ENCODE peak calls at places on chromosome 20, in eight cellular contexts. G is stomach, I is upper lobe of left lung, D is A549, K is breast epithelium, P is heart left ventricle, J is ovary, F is suprapubic skin. V is an unnamed sample. For H3K4me1, the result is how much of the 10 kb centered on the place peaks cover.

GRCh38 chr20:2299301-2299700 is 3.5 kb downstream of the TGM3 start:
- DNase-seq in G (peak), I (peak), D (peak), K (no peak), P (no peak), J (no peak), F (peak), V (peak)

GRCh38 chr20:46800405-46800804 is 91.0 kb downstream of the SLC2A10 start:
- DNase-seq in G (no peak), I (no peak), D (no peak), K (no peak), P (no peak), J (no peak), F (no peak), V (no peak)

GRCh38 chr20:54475334-54476287 is at the start of gene DOK5:
- DNase-seq in G (no peak), I (no peak), D (no peak), K (no peak), P (peak), J (peak), F (no peak), V (peak)

GRCh38 chr20:21096321-21097043 is 9.7 kb downstream of the LINC00237 start:
- DNase-seq in G (no peak), I (peak), D (peak), K (no peak), P (no peak), J (no peak), F (no peak), V (no peak)

GRCh38 chr20:25507385-25508082 is 77.8 kb downstream of the NINL start:
- DNase-seq in G (no peak), I (no peak), D (no peak), K (no peak), P (no peak), J (no peak), F (no peak), V (no peak)

GRCh38 chr20:11411765-11412164 is 505.9 kb upstream of the BTBD3 start:
- DNase-seq in G (no peak), I (no peak), D (no peak), K (no peak), P (no peak), J (no peak), F (no peak), V (no peak)

GRCh38 chr20:2536562-2536986 is at the start of gene TMC2:
- DNase-seq in G (no peak), I (no peak), D (no peak), K (no peak), P (no peak), J (no peak), F (peak), V (no peak)

GRCh38 chr20:9919271-9920014 is 80.6 kb upstream of the PAK5 start:
- DNase-seq in G (no peak), I (no peak), D (no peak), K (no peak), P (no peak), J (no peak), F (no peak), V (no peak)

GRCh38 chr20:57211406-57211805 is 55.0 kb downstream of the BMP7 start:
- DNase-seq in G (no peak), I (no peak), D (no peak), K (no peak), P (no peak), J (no peak), F (no peak), V (no peak)

GRCh38 chr20:44074252-44075151 is 112.5 kb downstream of the JPH2 start:
- DNase-seq in G (peak), I (no peak), D (no peak), K (peak), P (peak), J (no peak), F (peak), V (no peak)

GRCh38 chr20:54132612-54133433 is 41.0 kb downstream of the CYP24A1 start:
- DNase-seq in G (no peak), I (peak), D (peak), K (no peak), P (no peak), J (no peak), F (no peak), V (peak)

GRCh38 chr20:45440424-45440823 is 24.5 kb downstream of the PIGT start:
- DNase-seq in G (no peak), I (no peak), D (no peak), K (no peak), P (no peak), J (no peak), F (no peak), V (no peak)

GRCh38 chr20:24473435-24473834 is 4.0 kb downstream of the SYNDIG1 start:
- DNase-seq in G (no peak), I (no peak), D (peak), K (no peak), P (no peak), J (no peak), F (no peak), V (no peak)

GRCh38 chr20:25247666-25248500 is at the start of gene PYGB:
- DNase-seq in G (peak), I (peak), D (peak), K (peak), P (peak), J (peak), F (peak), V (peak)

GRCh38 chr20:10770753-10771152 is 97.0 kb upstream of the JAG1 start:
- DNase-seq in G (no peak), I (no peak), D (no peak), K (no peak), P (no peak), J (no peak), F (no peak), V (no peak)

GRCh38 chr20:7650481-7650880 is 289.8 kb downstream of the HAO1 start:
- DNase-seq in G (no peak), I (no peak), D (no peak), K (no peak), P (peak), J (no peak), F (no peak), V (no peak)

GRCh38 chr20:19995220-19995863 is 21.8 kb upstream of the NAA20 start:
- DNase-seq in G (no peak), I (no peak), D (peak), K (no peak), P (no peak), J (no peak), F (no peak), V (no peak)

GRCh38 chr20:25327521-25328235 is 63.0 kb downstream of the ABHD12 start:
- DNase-seq in G (no peak), I (no peak), D (no peak), K (no peak), P (no peak), J (no peak), F (no peak), V (no peak)

GRCh38 chr20:49978685-49979029 is 4.1 kb upstream of the SNAI1 start:
- DNase-seq in G (no peak), I (no peak), D (no peak), K (no peak), P (no peak), J (no peak), F (no peak), V (no peak)

GRCh38 chr20:49981218-49982071 is 1.3 kb upstream of the SNAI1 start:
- DNase-seq in G (no peak), I (no peak), D (no peak), K (no peak), P (no peak), J (no peak), F (no peak), V (no peak)

GRCh38 chr20:49979030-49979832 is 3.5 kb upstream of the SNAI1 start:
- DNase-seq in G (peak), I (peak), D (peak), K (no peak), P (no peak), J (peak), F (no peak), V (peak)

GRCh38 chr20:49982072-49982345 is 771 bp upstream of the SNAI1 start:
- DNase-seq in G (no peak), I (no peak), D (no peak), K (no peak), P (no peak), J (no peak), F (no peak), V (no peak)

DNA sequence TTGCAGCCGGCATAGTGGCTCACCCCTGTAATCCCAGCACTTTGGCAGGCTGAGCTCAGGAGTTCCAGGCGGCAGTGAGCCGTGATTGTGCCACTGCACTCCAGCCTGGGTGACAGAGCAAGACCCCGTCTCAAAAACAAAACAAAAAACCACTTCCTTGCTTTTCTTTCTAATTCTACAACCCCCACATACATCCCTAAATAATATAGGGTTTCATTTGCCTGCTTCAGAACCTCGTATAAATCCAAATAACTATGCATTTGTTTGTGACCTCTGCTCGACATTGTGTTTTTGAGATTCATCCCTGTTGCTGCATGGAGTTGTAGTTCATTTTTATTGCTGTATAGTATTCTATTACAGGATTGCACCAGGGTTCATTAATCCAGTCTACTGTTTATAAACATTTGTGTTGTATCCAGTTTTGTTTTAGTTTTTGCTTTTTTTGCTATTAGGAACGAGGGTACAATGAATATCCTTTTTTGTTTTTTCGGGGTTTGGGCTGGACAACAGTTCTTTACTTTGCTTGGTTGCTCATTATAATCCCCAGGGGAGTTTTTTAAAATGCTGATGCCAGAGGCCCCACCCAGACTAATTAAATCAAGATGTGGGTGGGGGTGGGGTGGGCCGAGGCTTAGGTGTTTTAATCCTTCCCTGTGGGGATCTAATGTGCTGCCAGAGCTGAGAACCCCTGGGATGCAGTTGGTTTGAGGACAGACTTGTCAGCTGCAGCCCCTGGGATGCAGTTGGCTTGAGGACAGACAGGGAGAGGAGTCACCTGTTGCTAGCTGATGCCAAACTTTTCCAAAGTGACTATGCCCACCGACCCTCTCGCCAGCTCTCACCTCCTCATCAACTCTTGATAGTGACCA is 2.4 kb upstream of the SNAI1 start:
- DNase-seq in G (no peak), I (no peak), D (no peak), K (no peak), P (no peak), J (no peak), F (no peak), V (no peak)
- H3K4me1 ChIP-seq in G (under half), I (under half), D (half or more), K (under half), P (under half), J (under half), F (under half), V (under half)

GRCh38 chr20:37934634-37935010 is 31.7 kb downstream of the VSTM2L start:
- DNase-seq in G (no peak), I (no peak), D (no peak), K (no peak), P (no peak), J (no peak), F (no peak), V (no peak)

GRCh38 chr20:37932919-37933318 is 30.0 kb downstream of the VSTM2L start:
- DNase-seq in G (no peak), I (no peak), D (no peak), K (no peak), P (no peak), J (no peak), F (no peak), V (no peak)

GRCh38 chr20:37933797-37934633 is 31.1 kb downstream of the VSTM2L start:
- DNase-seq in G (no peak), I (no peak), D (no peak), K (no peak), P (no peak), J (no peak), F (no peak), V (no peak)

GRCh38 chr20:37931153-37931922 is 28.4 kb downstream of the VSTM2L start:
- DNase-seq in G (no peak), I (no peak), D (no peak), K (no peak), P (no peak), J (no peak), F (no peak), V (no peak)

GRCh38 chr20:37932074-37932473 is 29.1 kb downstream of the VSTM2L start:
- DNase-seq in G (no peak), I (no peak), D (no peak), K (no peak), P (no peak), J (no peak), F (no peak), V (no peak)
- TF ChIP-seq POLR2A in G (no peak), I (no peak), D (no peak), K (no peak), P (no peak), J (no peak), F (no peak), V (no peak)

DNA sequence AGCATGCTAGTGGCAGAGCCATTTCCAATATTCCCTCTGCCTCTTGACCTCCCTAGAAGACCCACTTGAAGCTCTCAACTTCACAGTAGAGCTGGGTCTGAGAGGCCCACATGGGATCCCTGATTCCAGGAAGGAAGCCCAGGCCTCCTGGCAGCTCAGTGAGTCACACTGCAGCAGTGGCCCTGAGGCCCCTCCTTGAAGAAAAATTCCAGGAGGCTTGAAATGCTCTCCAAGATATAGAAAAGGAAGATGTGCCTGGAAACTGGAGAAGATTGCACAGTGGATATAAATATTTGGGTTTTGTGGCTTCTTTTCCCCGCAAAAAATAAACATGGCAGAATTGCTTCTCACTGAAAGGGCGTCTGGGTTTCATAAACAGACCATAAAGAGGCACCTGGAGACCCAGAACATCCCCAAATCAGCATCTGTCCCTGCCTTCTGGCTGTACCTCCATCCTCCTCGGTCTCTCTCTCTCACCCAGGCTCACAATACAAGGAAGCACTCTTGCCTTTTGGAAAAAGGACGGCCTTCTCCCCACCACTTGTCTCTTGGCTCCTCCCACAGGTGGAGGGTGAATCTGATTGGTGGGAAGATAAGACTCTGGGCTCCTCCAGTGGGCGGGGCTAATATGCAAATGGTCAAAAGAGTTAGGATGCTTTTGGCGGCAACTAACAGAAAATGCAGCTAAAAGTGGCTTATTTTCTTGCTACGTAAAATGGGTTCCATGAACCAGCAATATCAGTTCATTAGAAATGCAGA is 200.0 kb upstream of the SULF2 start:
- DNase-seq in G (no peak), I (peak), D (peak), K (no peak), P (no peak), J (no peak), F (no peak), V (no peak)
- H3K4me1 ChIP-seq in G (under half), I (under half), D (under half), K (under half), P (under half), J (under half), F (under half), V (under half)

GRCh38 chr20:13416531-13416930 is 195.5 kb downstream of the ISM1 start:
- DNase-seq in G (no peak), I (no peak), D (no peak), K (no peak), P (no peak), J (no peak), F (no peak), V (no peak)

GRCh38 chr20:13422637-13423036 is 201.6 kb downstream of the ISM1 start:
- DNase-seq in G (no peak), I (no peak), D (peak), K (no peak), P (no peak), J (no peak), F (no peak), V (no peak)

GRCh38 chr20:13420625-13421024 is 199.6 kb downstream of the ISM1 start:
- DNase-seq in G (no peak), I (no peak), D (no peak), K (no peak), P (no peak), J (no peak), F (no peak), V (no peak)

GRCh38 chr20:13419445-13419844 is 198.4 kb downstream of the ISM1 start:
- DNase-seq in G (no peak), I (no peak), D (no peak), K (no peak), P (no peak), J (no peak), F (no peak), V (no peak)

DNA sequence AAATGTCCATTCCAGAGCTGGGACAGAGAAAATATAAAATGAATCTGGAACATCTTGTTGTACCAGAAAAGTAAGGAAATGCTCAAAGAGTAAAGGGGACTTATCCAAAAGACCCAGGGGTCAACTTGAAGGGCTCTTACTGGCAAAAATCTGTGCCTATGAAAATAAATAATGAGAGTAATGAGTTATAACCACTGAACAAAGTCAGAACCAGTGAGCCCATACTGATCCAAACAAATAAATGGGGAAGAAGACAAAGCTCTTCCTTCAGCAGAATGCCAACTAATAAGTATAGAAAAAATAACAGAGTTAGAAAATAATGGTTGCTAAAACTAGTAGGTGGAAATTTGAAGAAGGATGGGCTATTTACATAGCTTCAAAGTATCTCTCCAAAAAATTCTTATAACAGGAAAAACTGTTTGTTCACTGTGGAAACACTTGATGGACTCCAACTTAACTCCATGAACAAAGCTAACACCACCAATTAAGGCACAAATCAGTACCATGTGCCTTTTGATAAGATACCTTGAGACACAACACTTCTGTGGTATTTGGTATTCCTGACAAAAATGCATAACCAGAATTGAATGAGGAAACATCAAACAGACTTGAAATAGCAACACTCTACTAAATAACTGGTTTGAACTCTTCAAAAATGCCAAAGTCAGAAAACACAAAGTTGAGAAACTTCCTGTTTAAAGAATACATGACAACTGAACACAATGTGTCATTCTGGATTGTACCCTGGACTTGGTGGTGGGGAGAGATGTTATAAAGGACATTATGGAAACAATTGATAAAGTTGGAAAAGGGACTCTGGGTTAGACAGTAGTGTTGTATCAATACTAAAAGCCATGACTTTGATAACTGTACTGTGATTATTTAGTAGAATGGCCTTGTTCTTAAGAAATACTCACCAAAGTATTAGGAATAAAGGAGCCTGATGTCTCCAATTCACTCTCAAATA is 197.5 kb downstream of the ISM1 start:
- DNase-seq in G (no peak), I (no peak), D (no peak), K (no peak), P (no peak), J (no peak), F (no peak), V (no peak)
- TF ChIP-seq POLR2A in G (no peak), I (no peak), D (no peak), K (no peak), P (no peak), J (no peak), F (no peak), V (no peak)

GRCh38 chr20:58898629-58899028 is 46.1 kb downstream of the GNAS start:
- DNase-seq in G (no peak), I (no peak), D (no peak), K (no peak), P (no peak), J (no peak), F (no peak), V (no peak)
- H3K4me1 ChIP-seq in G (half or more), I (under half), D (under half), K (under half), P (half or more), J (under half), F (half or more), V (under half)

GRCh38 chr20:37315293-37316110 is 26.0 kb downstream of the MANBAL start:
- DNase-seq in G (peak), I (no peak), D (no peak), K (no peak), P (peak), J (peak), F (peak), V (peak)
- TF ChIP-seq POLR2A in G (no peak), I (no peak), D (no peak), K (no peak), P (no peak), J (peak), F (peak), V (no peak)

DNA sequence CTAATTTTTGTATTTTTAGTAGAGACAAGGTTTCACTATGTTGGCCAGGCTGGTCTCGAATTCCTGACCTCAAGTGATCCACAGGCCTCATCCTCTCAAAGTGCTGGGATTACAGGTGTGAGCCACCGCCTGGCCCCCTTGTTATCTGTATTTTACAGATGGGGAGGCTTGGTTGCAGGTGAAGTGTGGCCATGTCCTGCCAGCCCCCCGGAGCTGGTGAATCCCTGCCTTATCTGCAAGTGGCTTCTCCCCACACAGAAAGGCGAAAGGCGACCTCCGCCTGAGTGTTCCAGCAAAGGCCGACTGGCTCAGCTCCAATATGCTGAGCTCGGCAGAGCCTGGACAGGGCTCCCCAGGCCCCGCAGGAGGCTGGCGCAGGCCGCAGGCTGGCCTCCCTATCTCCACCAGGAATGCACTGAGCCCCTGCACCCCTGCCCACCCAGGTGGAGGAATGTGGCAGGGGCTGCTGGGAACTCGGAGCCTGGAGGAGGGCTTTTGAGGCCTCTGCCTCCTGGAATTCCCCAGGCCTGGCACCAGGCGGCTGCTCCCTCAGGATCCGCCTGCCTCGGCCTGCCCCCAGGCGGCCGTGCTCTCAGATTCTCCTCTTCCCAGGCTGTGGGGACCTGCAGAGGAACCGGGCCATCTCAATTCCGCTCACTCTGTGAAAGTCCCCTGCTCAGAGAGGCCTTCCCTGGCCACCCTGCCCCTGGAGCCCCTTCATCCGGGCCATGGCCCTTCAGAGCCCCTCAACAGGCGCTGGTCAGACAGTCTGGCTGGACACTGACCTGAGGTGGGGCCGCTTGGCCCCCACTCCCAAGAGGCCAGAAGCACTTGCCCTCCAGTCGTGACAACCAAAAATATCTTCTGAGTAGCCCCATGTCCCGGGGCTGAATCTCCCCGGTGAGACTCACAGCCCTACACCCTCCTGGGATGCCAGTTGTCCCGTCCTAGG is 9.3 kb upstream of the LAMA5 start:
- DNase-seq in G (peak), I (peak), D (peak), K (no peak), P (peak), J (peak), F (no peak), V (no peak)
- H3K4me1 ChIP-seq in G (half or more), I (half or more), D (half or more), K (under half), P (half or more), J (under half), F (half or more), V (under half)